ENCODE peak calls at places on chromosomes 11 and 22, in six cellular contexts. X is neural progenitor cell, M is LHCN-M2, Z is NAMALWA, G is bronchial epithelial cell, A is AML-193. E is an unnamed sample.

GRCh38 chr22:31350410-31350863 is 4.3 kb upstream of the PATZ1 start:
- DNase-seq in X (peak), M (peak), Z (peak), G (no peak), A (no peak), E (no peak)

GRCh38 chr11:22389526-22390282 is 51.5 kb downstream of the SLC17A6 start:
- DNase-seq in X (no peak), M (no peak), Z (no peak), G (peak), A (no peak), E (no peak)

GRCh38 chr11:27290261-27290660 is 72.8 kb downstream of the CCDC34 start:
- DNase-seq in X (no peak), M (no peak), Z (no peak), G (no peak), A (no peak), E (no peak)

GRCh38 chr22:26259510-26259909 is 90.2 kb downstream of the SEZ6L start:
- DNase-seq in X (peak), M (peak), Z (peak), G (peak), A (peak), E (peak)

GRCh38 chr22:28548411-28548810 is 131.2 kb downstream of the TTC28 start:
- DNase-seq in X (no peak), M (no peak), Z (no peak), G (no peak), A (no peak), E (no peak)

GRCh38 chr11:41283196-41283930 is 176.1 kb downstream of the LRRC4C start:
- DNase-seq in X (no peak), M (no peak), Z (no peak), G (no peak), A (no peak), E (no peak)

GRCh38 chr11:123681007-123681406 is 26.6 kb upstream of the SCN3B start:
- DNase-seq in X (no peak), M (no peak), Z (no peak), G (no peak), A (no peak), E (no peak)

GRCh38 chr11:122628691-122629555 is 26.6 kb upstream of the UBASH3B start:
- DNase-seq in X (peak), M (peak), Z (peak), G (peak), A (peak), E (peak)

GRCh38 chr11:88043149-88043548 is 132.1 kb downstream of the RAB38 start:
- DNase-seq in X (no peak), M (no peak), Z (no peak), G (no peak), A (no peak), E (no peak)

GRCh38 chr11:74018331-74019005 is 9.6 kb upstream of the UCP3 start:
- DNase-seq in X (no peak), M (peak), Z (no peak), G (peak), A (no peak), E (peak)

GRCh38 chr22:37803636-37804371 is 3.9 kb upstream of the GCAT start:
- DNase-seq in X (peak), M (no peak), Z (no peak), G (no peak), A (no peak), E (no peak)

GRCh38 chr11:130874955-130875531 is 41.2 kb downstream of the SNX19 start:
- DNase-seq in X (no peak), M (no peak), Z (no peak), G (no peak), A (no peak), E (no peak)

GRCh38 chr11:121318848-121319834 is 26.6 kb downstream of the SC5D start:
- DNase-seq in X (peak), M (peak), Z (peak), G (peak), A (peak), E (peak)

GRCh38 chr11:133945087-133945974 is 11.4 kb downstream of the IGSF9B start:
- DNase-seq in X (no peak), M (no peak), Z (no peak), G (peak), A (no peak), E (no peak)

GRCh38 chr11:2944953-2945756 is 15.9 kb upstream of the PHLDA2 start:
- DNase-seq in X (peak), M (peak), Z (no peak), G (peak), A (no peak), E (peak)

GRCh38 chr11:34926831-34927132 is 10.4 kb downstream of the PDHX start:
- DNase-seq in X (no peak), M (peak), Z (no peak), G (peak), A (no peak), E (no peak)

GRCh38 chr11:75508051-75508561 is 17.6 kb downstream of the GDPD5 start:
- DNase-seq in X (no peak), M (no peak), Z (peak), G (no peak), A (peak), E (no peak)

GRCh38 chr11:36162909-36163434 is 126.3 kb downstream of the COMMD9 start:
- DNase-seq in X (no peak), M (no peak), Z (no peak), G (no peak), A (no peak), E (no peak)

GRCh38 chr11:7688238-7688826 is 15.0 kb upstream of the CYB5R2 start:
- DNase-seq in X (peak), M (peak), Z (peak), G (peak), A (peak), E (peak)

E was measured in mucosa of descending colon.